ENCODE peak calls at places on chromosomes 1 and 21, in four cellular contexts. One of them, this sample, is unnamed.

GRCh38 chr1:41739061-41739955 is 179.4 kb downstream of the HIVEP3 start:
- DNase-seq in H9: no peak
- DNase-seq in vagina: no peak
- DNase-seq in thoracic aorta: peak
- DNase-seq in this sample: no peak

GRCh38 chr1:209404577-209404976 is 178.9 kb upstream of the CAMK1G start:
- DNase-seq in H9: no peak
- DNase-seq in vagina: no peak
- DNase-seq in thoracic aorta: no peak
- DNase-seq in this sample: no peak

GRCh38 chr1:5998906-5999301 is 6.7 kb upstream of the NPHP4 start:
- DNase-seq in H9: no peak
- DNase-seq in vagina: no peak
- DNase-seq in thoracic aorta: no peak
- DNase-seq in this sample: no peak

GRCh38 chr21:42401164-42401563 is 2.5 kb upstream of the UBASH3A start:
- DNase-seq in H9: no peak
- DNase-seq in vagina: no peak
- DNase-seq in thoracic aorta: no peak
- DNase-seq in this sample: no peak

GRCh38 chr1:220458936-220459335 is 69.0 kb upstream of the MARK1 start:
- DNase-seq in H9: no peak
- DNase-seq in vagina: no peak
- DNase-seq in thoracic aorta: no peak
- DNase-seq in this sample: no peak

GRCh38 chr1:998905-999796 is 746 bp downstream of the HES4 start:
- DNase-seq in H9: peak
- DNase-seq in vagina: no peak
- DNase-seq in thoracic aorta: no peak
- DNase-seq in this sample: peak

GRCh38 chr21:34054259-34054658 is 19.1 kb upstream of the MRPS6 start:
- DNase-seq in H9: no peak
- DNase-seq in vagina: no peak
- DNase-seq in thoracic aorta: no peak
- DNase-seq in this sample: no peak

GRCh38 chr1:60151311-60151710 is 77.7 kb upstream of the C1orf87 start:
- DNase-seq in H9: no peak
- DNase-seq in vagina: no peak
- DNase-seq in thoracic aorta: no peak
- DNase-seq in this sample: no peak

GRCh38 chr1:101309334-101310221 is 72.8 kb downstream of the S1PR1 start:
- DNase-seq in H9: peak
- DNase-seq in vagina: no peak
- DNase-seq in thoracic aorta: no peak
- DNase-seq in this sample: peak

GRCh38 chr1:201543871-201544521 is 5.1 kb downstream of the NAV1 start:
- DNase-seq in H9: no peak
- DNase-seq in vagina: no peak
- DNase-seq in thoracic aorta: no peak
- DNase-seq in this sample: no peak
- H3K27ac ChIP-seq in H9: no peak
- H3K27ac ChIP-seq in vagina: peak
- H3K27ac ChIP-seq in thoracic aorta: peak
- H3K27ac ChIP-seq in this sample: no peak

DNA sequence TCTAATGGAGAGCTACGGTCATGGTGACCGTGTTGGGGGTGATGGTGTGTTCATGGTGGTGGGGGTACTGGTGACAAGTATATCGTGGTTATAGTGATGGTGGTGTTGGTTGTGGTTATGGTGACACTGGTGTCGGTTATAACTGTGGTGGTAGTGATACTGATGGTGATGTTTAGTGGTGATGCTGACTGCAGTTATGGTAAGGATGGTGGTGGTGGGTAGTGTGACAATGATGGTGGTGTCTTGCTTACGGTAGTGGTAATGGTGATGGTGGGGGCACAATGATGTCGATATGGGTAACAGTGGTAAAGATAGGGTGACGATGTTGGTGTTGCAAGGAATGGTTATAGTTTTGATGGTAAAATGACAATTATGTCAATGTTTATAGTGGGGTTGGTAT is 98.9 kb upstream of the SLC2A1 start:
- DNase-seq in H9: no peak
- DNase-seq in vagina: no peak
- DNase-seq in thoracic aorta: no peak
- DNase-seq in this sample: no peak
- H3K27ac ChIP-seq in H9: no peak
- H3K27ac ChIP-seq in vagina: peak
- H3K27ac ChIP-seq in thoracic aorta: no peak
- H3K27ac ChIP-seq in this sample: no peak

DNA sequence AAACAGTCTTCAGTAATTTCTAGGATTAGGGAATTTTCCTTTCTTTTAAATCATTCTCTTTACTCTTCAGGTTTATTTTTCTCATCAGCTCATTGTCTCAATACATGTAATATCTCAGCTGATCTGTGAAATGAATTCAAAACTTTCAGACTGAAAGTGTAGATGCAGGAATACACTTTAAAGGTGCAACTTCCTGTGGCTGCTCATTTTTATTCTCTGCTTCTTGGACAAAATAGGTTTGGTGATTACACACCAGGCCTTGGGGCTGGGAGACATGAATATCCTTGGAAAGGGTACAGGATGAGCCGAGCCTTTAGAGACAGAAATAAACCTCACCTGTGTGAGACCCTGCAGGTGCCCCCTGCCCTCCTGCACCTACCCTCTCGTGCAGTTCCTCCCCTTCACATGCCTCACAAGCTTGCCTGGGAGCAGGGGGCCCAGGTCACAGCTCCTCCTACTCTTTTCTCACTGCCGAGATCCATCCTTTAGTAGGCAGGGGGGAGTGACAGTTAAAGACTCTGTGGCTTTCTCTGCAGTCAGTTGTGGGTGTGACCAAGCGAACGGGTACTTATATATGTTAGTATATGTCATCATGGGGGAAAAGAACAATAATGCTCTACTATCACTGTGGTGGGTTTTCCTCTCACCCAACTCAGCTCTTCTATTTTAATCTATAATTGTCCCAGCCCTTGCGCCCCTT is 23.6 kb downstream of the XCL2 start:
- DNase-seq in H9: peak
- DNase-seq in vagina: no peak
- DNase-seq in thoracic aorta: no peak
- DNase-seq in this sample: no peak
- H3K27ac ChIP-seq in H9: no peak
- H3K27ac ChIP-seq in vagina: no peak
- H3K27ac ChIP-seq in thoracic aorta: no peak
- H3K27ac ChIP-seq in this sample: no peak

GRCh38 chr1:13808729-13809131 is 108.7 kb downstream of the PRDM2 start:
- DNase-seq in H9: no peak
- DNase-seq in vagina: no peak
- DNase-seq in thoracic aorta: no peak
- DNase-seq in this sample: no peak

GRCh38 chr1:13806108-13806507 is 106.1 kb downstream of the PRDM2 start:
- DNase-seq in H9: no peak
- DNase-seq in vagina: no peak
- DNase-seq in thoracic aorta: no peak
- DNase-seq in this sample: no peak

GRCh38 chr1:13807213-13807612 is 107.2 kb downstream of the PRDM2 start:
- DNase-seq in H9: peak
- DNase-seq in vagina: no peak
- DNase-seq in thoracic aorta: no peak
- DNase-seq in this sample: peak

GRCh38 chr1:13812456-13813397 is 112.7 kb downstream of the PRDM2 start:
- DNase-seq in H9: no peak
- DNase-seq in vagina: no peak
- DNase-seq in thoracic aorta: no peak
- DNase-seq in this sample: no peak

GRCh38 chr1:13809461-13810159 is 109.6 kb downstream of the PRDM2 start:
- DNase-seq in H9: no peak
- DNase-seq in vagina: no peak
- DNase-seq in thoracic aorta: no peak
- DNase-seq in this sample: no peak
- H3K27ac ChIP-seq in H9: no peak
- H3K27ac ChIP-seq in vagina: no peak
- H3K27ac ChIP-seq in thoracic aorta: no peak
- H3K27ac ChIP-seq in this sample: no peak

This sample was measured in substantia nigra.